ENCODE peak calls at places on chromosomes 6 and 20, in four cellular contexts. One of them, this sample, is unnamed. For H3K4me1 and H3K27me3, the result is how much of the 10 kb centered on the place peaks cover.

GRCh38 chr20:32007787-32008616 is 2.2 kb upstream of the CCM2L start:
- DNase-seq in adrenal gland: peak
- DNase-seq in IMR-90: no peak
- DNase-seq in Peyer's patch: no peak
- DNase-seq in this sample: no peak

GRCh38 chr6:45746046-45746445 is 269.6 kb downstream of the CLIC5 start:
- DNase-seq in adrenal gland: no peak
- DNase-seq in Peyer's patch: no peak
- DNase-seq in IMR-90: peak
- DNase-seq in this sample: no peak

GRCh38 chr6:73743556-73743955 is 47.6 kb downstream of the CD109 start:
- DNase-seq in adrenal gland: no peak
- DNase-seq in IMR-90: peak
- DNase-seq in Peyer's patch: no peak
- DNase-seq in this sample: no peak

GRCh38 chr6:134295953-134296553 is 21.9 kb downstream of the SGK1 start:
- DNase-seq in Peyer's patch: peak
- DNase-seq in adrenal gland: peak
- DNase-seq in IMR-90: peak
- DNase-seq in this sample: no peak

GRCh38 chr20:33463332-33464101 is 20.0 kb upstream of the SNTA1 start:
- DNase-seq in adrenal gland: no peak
- DNase-seq in Peyer's patch: no peak
- DNase-seq in IMR-90: no peak
- DNase-seq in this sample: no peak

GRCh38 chr6:558089-558488 is 98.8 kb downstream of the HUS1B start:
- DNase-seq in Peyer's patch: no peak
- DNase-seq in adrenal gland: no peak
- DNase-seq in IMR-90: no peak
- DNase-seq in this sample: no peak

GRCh38 chr6:125363360-125364121 is 61.8 kb upstream of the HDDC2 start:
- DNase-seq in IMR-90: peak
- DNase-seq in Peyer's patch: peak
- DNase-seq in adrenal gland: peak
- DNase-seq in this sample: peak

GRCh38 chr20:49110767-49111694 is 64.9 kb downstream of the CSE1L start:
- DNase-seq in adrenal gland: no peak
- DNase-seq in IMR-90: no peak
- DNase-seq in Peyer's patch: no peak
- DNase-seq in this sample: no peak

GRCh38 chr6:29005183-29005885 is at the start of gene ZNF311:
- DNase-seq in adrenal gland: peak
- DNase-seq in IMR-90: peak
- DNase-seq in Peyer's patch: peak
- DNase-seq in this sample: peak

GRCh38 chr6:112203577-112204349 is 50.6 kb downstream of the LAMA4 start:
- DNase-seq in adrenal gland: no peak
- DNase-seq in IMR-90: peak
- DNase-seq in Peyer's patch: no peak
- DNase-seq in this sample: no peak

GRCh38 chr20:7966176-7966575 is 25.9 kb upstream of the HAO1 start:
- DNase-seq in IMR-90: no peak
- DNase-seq in Peyer's patch: no peak
- DNase-seq in adrenal gland: no peak
- DNase-seq in this sample: no peak

GRCh38 chr6:84872996-84873395 is 108.6 kb upstream of the TBX18 start:
- DNase-seq in Peyer's patch: no peak
- DNase-seq in IMR-90: no peak
- DNase-seq in adrenal gland: no peak
- DNase-seq in this sample: no peak

GRCh38 chr20:19975436-19975799 is 41.7 kb upstream of the NAA20 start:
- DNase-seq in Peyer's patch: no peak
- DNase-seq in adrenal gland: peak
- DNase-seq in IMR-90: peak
- DNase-seq in this sample: no peak

GRCh38 chr6:31558631-31559500 is 11.5 kb downstream of the NFKBIL1 start:
- DNase-seq in adrenal gland: no peak
- DNase-seq in IMR-90: no peak
- DNase-seq in Peyer's patch: peak
- DNase-seq in this sample: no peak

GRCh38 chr6:162554531-162554930 is 173.0 kb downstream of the PRKN start:
- DNase-seq in Peyer's patch: no peak
- DNase-seq in adrenal gland: no peak
- DNase-seq in IMR-90: no peak
- DNase-seq in this sample: no peak

GRCh38 chr20:62892348-62893304 is 31.0 kb upstream of the TCFL5 start:
- DNase-seq in Peyer's patch: no peak
- DNase-seq in adrenal gland: no peak
- DNase-seq in IMR-90: no peak
- DNase-seq in this sample: no peak

GRCh38 chr6:156977527-156978291 is 200.5 kb downstream of the ARID1B start:
- DNase-seq in IMR-90: peak
- DNase-seq in adrenal gland: no peak
- DNase-seq in Peyer's patch: no peak
- DNase-seq in this sample: peak

GRCh38 chr6:127255286-127255685 is 11.4 kb upstream of the RNF146 start:
- DNase-seq in IMR-90: no peak
- DNase-seq in adrenal gland: no peak
- DNase-seq in Peyer's patch: no peak
- DNase-seq in this sample: no peak

GRCh38 chr6:160222491-160222890 is 36.1 kb downstream of the SLC22A2 start:
- DNase-seq in IMR-90: no peak
- DNase-seq in Peyer's patch: no peak
- DNase-seq in adrenal gland: no peak
- DNase-seq in this sample: no peak

GRCh38 chr6:169954977-169955376 is 203.6 kb downstream of the ERMARD start:
- DNase-seq in Peyer's patch: no peak
- DNase-seq in adrenal gland: no peak
- DNase-seq in IMR-90: no peak
- DNase-seq in this sample: no peak

GRCh38 chr6:132333639-132334516 is 67.4 kb downstream of the MOXD1 start:
- DNase-seq in Peyer's patch: peak
- DNase-seq in adrenal gland: peak
- DNase-seq in IMR-90: peak
- DNase-seq in this sample: peak

GRCh38 chr6:140462495-140463311 is 1088.3 kb upstream of the CITED2 start:
- DNase-seq in Peyer's patch: no peak
- DNase-seq in adrenal gland: no peak
- DNase-seq in IMR-90: peak
- DNase-seq in this sample: no peak

GRCh38 chr6:37867756-37868446 is 48.4 kb downstream of the ZFAND3 start:
- DNase-seq in Peyer's patch: no peak
- DNase-seq in IMR-90: no peak
- DNase-seq in adrenal gland: no peak
- DNase-seq in this sample: no peak

GRCh38 chr6:6685249-6685667 is 96.7 kb downstream of the LY86 start:
- DNase-seq in adrenal gland: no peak
- DNase-seq in Peyer's patch: no peak
- DNase-seq in IMR-90: no peak
- DNase-seq in this sample: no peak

GRCh38 chr6:41355952-41356351 is 20.5 kb downstream of the NCR2 start:
- DNase-seq in IMR-90: no peak
- DNase-seq in adrenal gland: no peak
- DNase-seq in Peyer's patch: no peak
- DNase-seq in this sample: no peak

GRCh38 chr6:127118505-127119360 is at the start of gene RSPO3:
- DNase-seq in IMR-90: peak
- DNase-seq in adrenal gland: peak
- DNase-seq in Peyer's patch: peak
- DNase-seq in this sample: peak

GRCh38 chr6:93235775-93236174 is 183.6 kb downstream of the EPHA7 start:
- DNase-seq in Peyer's patch: no peak
- DNase-seq in adrenal gland: no peak
- DNase-seq in IMR-90: no peak
- DNase-seq in this sample: no peak

GRCh38 chr6:2641044-2641673 is 109.6 kb downstream of the MYLK4 start:
- DNase-seq in IMR-90: no peak
- DNase-seq in Peyer's patch: no peak
- DNase-seq in adrenal gland: no peak
- DNase-seq in this sample: no peak

GRCh38 chr6:72969666-72970065 is 255.6 kb downstream of the KHDC1L start:
- DNase-seq in IMR-90: no peak
- DNase-seq in adrenal gland: no peak
- DNase-seq in Peyer's patch: no peak
- DNase-seq in this sample: no peak

GRCh38 chr6:142850653-142851434 is 94.1 kb downstream of the HIVEP2 start:
- DNase-seq in adrenal gland: no peak
- DNase-seq in Peyer's patch: no peak
- DNase-seq in IMR-90: peak
- DNase-seq in this sample: no peak

GRCh38 chr20:58308680-58309527 is 611 bp upstream of the RAB22A start:
- DNase-seq in IMR-90: peak
- DNase-seq in adrenal gland: peak
- DNase-seq in Peyer's patch: peak
- DNase-seq in this sample: no peak

GRCh38 chr6:53090576-53090975 is 25.4 kb downstream of the FBXO9 start:
- DNase-seq in adrenal gland: peak
- DNase-seq in IMR-90: peak
- DNase-seq in Peyer's patch: no peak
- DNase-seq in this sample: no peak

GRCh38 chr6:4883298-4883697 is 107.1 kb downstream of the CDYL start:
- DNase-seq in Peyer's patch: no peak
- DNase-seq in adrenal gland: no peak
- DNase-seq in IMR-90: no peak
- DNase-seq in this sample: peak
- H3K4me1 ChIP-seq in Peyer's patch: under half
- H3K4me1 ChIP-seq in adrenal gland: under half
- H3K4me1 ChIP-seq in IMR-90: under half
- H3K4me1 ChIP-seq in this sample: under half

GRCh38 chr20:38700146-38700545 is 24.1 kb upstream of the SLC32A1 start:
- DNase-seq in IMR-90: no peak
- DNase-seq in Peyer's patch: no peak
- DNase-seq in adrenal gland: no peak
- DNase-seq in this sample: no peak
- H3K27me3 ChIP-seq in IMR-90: under half
- H3K27me3 ChIP-seq in Peyer's patch: under half
- H3K27me3 ChIP-seq in adrenal gland: under half
- H3K27me3 ChIP-seq in this sample: under half

DNA sequence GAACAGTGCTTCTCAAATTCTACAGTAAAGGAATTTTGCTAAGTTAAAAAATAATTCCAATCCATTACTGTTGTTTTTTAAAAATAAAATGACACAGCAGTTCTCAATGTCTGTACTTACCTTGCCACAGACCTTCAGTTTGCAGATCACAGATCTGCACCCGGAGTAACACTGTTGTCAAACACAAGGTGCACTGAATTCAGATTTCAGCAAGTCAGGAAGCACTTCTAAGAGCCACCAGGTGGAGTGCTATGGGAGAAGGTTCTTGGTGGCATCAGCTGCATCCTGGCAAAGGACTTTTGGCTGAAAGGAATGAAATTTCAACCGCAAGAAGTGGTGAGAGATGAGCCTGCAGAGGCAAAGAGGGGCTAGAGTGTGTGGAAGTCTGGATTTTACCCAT is 17.4 kb downstream of the RSPH4A start:
- DNase-seq in Peyer's patch: no peak
- DNase-seq in IMR-90: no peak
- DNase-seq in adrenal gland: no peak
- DNase-seq in this sample: no peak
- TF ChIP-seq CTCF in Peyer's patch: no peak
- TF ChIP-seq CTCF in IMR-90: no peak
- TF ChIP-seq CTCF in adrenal gland: no peak
- TF ChIP-seq CTCF in this sample: no peak

GRCh38 chr20:23162887-23163286 is 76.8 kb upstream of the CD93 start:
- DNase-seq in IMR-90: no peak
- DNase-seq in Peyer's patch: no peak
- DNase-seq in adrenal gland: no peak
- DNase-seq in this sample: no peak

GRCh38 chr20:23165307-23165750 is 79.2 kb upstream of the CD93 start:
- DNase-seq in IMR-90: no peak
- DNase-seq in adrenal gland: no peak
- DNase-seq in Peyer's patch: peak
- DNase-seq in this sample: peak

GRCh38 chr20:23164176-23164601 is 78.1 kb upstream of the CD93 start:
- DNase-seq in adrenal gland: no peak
- DNase-seq in IMR-90: no peak
- DNase-seq in Peyer's patch: peak
- DNase-seq in this sample: peak

GRCh38 chr20:23161968-23162696 is 76.0 kb upstream of the CD93 start:
- DNase-seq in adrenal gland: no peak
- DNase-seq in IMR-90: no peak
- DNase-seq in Peyer's patch: peak
- DNase-seq in this sample: peak

DNA sequence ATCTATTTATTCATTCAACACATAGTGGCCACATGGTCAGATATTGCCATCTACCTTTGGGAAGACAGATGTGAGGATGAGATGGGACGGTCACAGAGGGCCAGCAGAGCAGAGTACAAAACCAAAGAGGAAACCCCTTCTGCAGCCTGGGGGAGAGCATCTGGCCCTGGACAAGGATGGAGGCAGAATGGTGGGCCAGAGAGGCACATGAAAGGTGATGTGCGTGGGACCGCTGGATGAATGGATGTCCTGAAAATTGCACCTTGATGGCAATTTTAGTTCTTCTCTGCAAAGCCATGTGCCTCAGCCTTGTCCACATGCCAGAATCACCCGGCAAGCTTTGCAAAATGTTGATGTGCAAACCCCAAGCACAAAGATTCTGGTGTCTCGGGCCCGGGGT is 77.4 kb upstream of the CD93 start:
- DNase-seq in adrenal gland: no peak
- DNase-seq in Peyer's patch: no peak
- DNase-seq in IMR-90: no peak
- DNase-seq in this sample: no peak
- H3K4me1 ChIP-seq in adrenal gland: under half
- H3K4me1 ChIP-seq in Peyer's patch: under half
- H3K4me1 ChIP-seq in IMR-90: under half
- H3K4me1 ChIP-seq in this sample: half or more

DNA sequence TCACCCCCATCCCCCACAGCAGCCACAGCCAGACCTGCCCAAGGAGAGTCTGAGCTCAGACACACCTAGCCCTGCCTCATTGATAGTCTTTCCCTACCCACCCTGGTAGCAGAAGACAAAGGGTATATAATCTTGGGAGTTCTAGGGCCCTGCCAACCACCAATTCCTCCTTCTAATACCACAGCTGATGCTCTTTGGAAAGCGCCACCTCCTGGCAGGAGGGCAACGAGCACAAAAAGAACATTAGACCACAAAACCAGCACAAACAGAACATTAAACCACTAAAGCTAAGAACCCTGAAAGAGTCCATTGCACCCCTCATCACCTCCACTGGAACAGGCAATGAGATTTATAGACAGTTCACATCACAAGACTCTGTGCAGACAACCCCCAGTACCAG is 195.8 kb upstream of the FUT9 start:
- DNase-seq in adrenal gland: no peak
- DNase-seq in Peyer's patch: no peak
- DNase-seq in IMR-90: no peak
- DNase-seq in this sample: no peak
- H3K27me3 ChIP-seq in adrenal gland: under half
- H3K27me3 ChIP-seq in Peyer's patch: under half
- H3K27me3 ChIP-seq in IMR-90: under half
- H3K27me3 ChIP-seq in this sample: under half

GRCh38 chr6:136208783-136209182 is 41.3 kb downstream of the MTFR2 start:
- DNase-seq in IMR-90: no peak
- DNase-seq in adrenal gland: no peak
- DNase-seq in Peyer's patch: no peak
- DNase-seq in this sample: no peak
- TF ChIP-seq CTCF in IMR-90: no peak
- TF ChIP-seq CTCF in adrenal gland: no peak
- TF ChIP-seq CTCF in Peyer's patch: no peak
- TF ChIP-seq CTCF in this sample: no peak

GRCh38 chr6:167290786-167291622 is at the start of gene UNC93A:
- DNase-seq in adrenal gland: no peak
- DNase-seq in Peyer's patch: peak
- DNase-seq in IMR-90: no peak
- DNase-seq in this sample: no peak
- H3K4me1 ChIP-seq in adrenal gland: under half
- H3K4me1 ChIP-seq in Peyer's patch: under half
- H3K4me1 ChIP-seq in IMR-90: under half
- H3K4me1 ChIP-seq in this sample: under half